ENCODE peak calls at places on chromosomes 6 and 20, in six cellular contexts. R, B, C, M, D and V are unnamed samples.

GRCh38 chr6:106125925-106126435 is 39.8 kb downstream of the PRDM1 start:
- DNase-seq in R (no peak), B (no peak), C (no peak), M (no peak), D (no peak), V (no peak)

GRCh38 chr6:139475231-139475630 is 100.8 kb upstream of the CITED2 start:
- DNase-seq in R (no peak), B (no peak), C (no peak), M (no peak), D (no peak), V (no peak)

GRCh38 chr6:146546440-146546839 is 2.8 kb downstream of the RAB32 start:
- DNase-seq in R (no peak), B (peak; percentile 76), C (peak; percentile 94), M (no peak), D (no peak), V (no peak)

GRCh38 chr6:32851025-32851424 is 2.5 kb downstream of the TAP1 start:
- DNase-seq in R (no peak), B (no peak), C (no peak), M (no peak), D (no peak), V (no peak)

GRCh38 chr6:43627008-43627825 is 1.8 kb downstream of the GTPBP2 start:
- DNase-seq in R (no peak), B (peak; percentile 82), C (peak; percentile 99), M (peak; percentile 34), D (no peak), V (no peak)

GRCh38 chr6:30321692-30322388 is 4.9 kb upstream of the TRIM39 start:
- DNase-seq in R (no peak), B (no peak), C (peak; percentile 29), M (no peak), D (no peak), V (no peak)

GRCh38 chr6:44653761-44654218 is 266.3 kb downstream of the CDC5L start:
- DNase-seq in R (no peak), B (peak; percentile 79), C (peak; percentile 31), M (no peak), D (no peak), V (peak; percentile 51)

GRCh38 chr20:6766433-6766832 is 1.1 kb upstream of the BMP2 start:
- DNase-seq in R (no peak), B (no peak), C (no peak), M (no peak), D (no peak), V (no peak)

GRCh38 chr6:36139431-36139830 is 9.1 kb downstream of the MAPK13 start:
- DNase-seq in R (no peak), B (no peak), C (no peak), M (peak; percentile 56), D (no peak), V (peak; percentile 43)

GRCh38 chr6:24936641-24937317 is 1.0 kb upstream of the RIPOR2 start:
- DNase-seq in R (no peak), B (no peak), C (peak; percentile 58), M (peak; percentile 66), D (peak; percentile 72), V (no peak)

GRCh38 chr20:17646901-17647301 is 35.1 kb downstream of the RRBP1 start:
- DNase-seq in R (no peak), B (no peak), C (no peak), M (peak; percentile 10), D (no peak), V (no peak)

GRCh38 chr6:97726378-97726777 is 443.4 kb upstream of the MMS22L start:
- DNase-seq in R (no peak), B (no peak), C (no peak), M (no peak), D (no peak), V (no peak)

GRCh38 chr6:135012764-135013163 is 41.9 kb downstream of the HBS1L start:
- DNase-seq in R (no peak), B (no peak), C (peak; percentile 84), M (no peak), D (no peak), V (no peak)

GRCh38 chr6:41049955-41050354 is 3.0 kb upstream of the APOBEC2 start:
- DNase-seq in R (no peak), B (no peak), C (no peak), M (no peak), D (no peak), V (no peak)

GRCh38 chr6:4776967-4777925 is 1.0 kb downstream of the CDYL start:
- DNase-seq in R (peak; percentile 19), B (peak; percentile 31), C (peak; percentile 39), M (peak; percentile 79), D (peak; percentile 72), V (no peak)

GRCh38 chr6:34074064-34074739 is 71.7 kb downstream of the GRM4 start:
- DNase-seq in R (no peak), B (no peak), C (no peak), M (no peak), D (no peak), V (no peak)

GRCh38 chr20:39661833-39662232 is 699.7 kb downstream of the DHX35 start:
- DNase-seq in R (no peak), B (no peak), C (no peak), M (no peak), D (no peak), V (no peak)

GRCh38 chr6:161232001-161232400 is 41.9 kb downstream of the AGPAT4 start:
- DNase-seq in R (no peak), B (no peak), C (no peak), M (no peak), D (no peak), V (no peak)

GRCh38 chr20:21388566-21388965 is 8.8 kb downstream of the NKX2-4 start:
- DNase-seq in R (no peak), B (no peak), C (no peak), M (no peak), D (no peak), V (no peak)

GRCh38 chr20:32556312-32557184 is 28.6 kb downstream of the NOL4L start:
- DNase-seq in R (no peak), B (no peak), C (no peak), M (no peak), D (no peak), V (no peak)

GRCh38 chr6:121498481-121499276 is 63.2 kb downstream of the GJA1 start:
- DNase-seq in R (no peak), B (peak; percentile 70), C (no peak), M (no peak), D (no peak), V (no peak)

GRCh38 chr20:50996901-50997830 is 25.7 kb downstream of the KCNG1 start:
- DNase-seq in R (no peak), B (no peak), C (peak; percentile 75), M (no peak), D (no peak), V (no peak)

GRCh38 chr20:1304711-1305515 is 24.0 kb downstream of the SDCBP2 start:
- DNase-seq in R (no peak), B (no peak), C (no peak), M (no peak), D (no peak), V (peak; percentile 26)

GRCh38 chr6:12356983-12357972 is 67.1 kb downstream of the EDN1 start:
- DNase-seq in R (no peak), B (no peak), C (no peak), M (peak; percentile 53), D (peak; percentile 56), V (no peak)

GRCh38 chr6:36917541-36918193 is 31.9 kb downstream of the C6orf89 start:
- DNase-seq in R (no peak), B (no peak), C (peak; percentile 80), M (no peak), D (no peak), V (no peak)

GRCh38 chr6:145704153-145704781 is 31.1 kb downstream of the EPM2A start:
- DNase-seq in R (no peak), B (no peak), C (peak; percentile 38), M (peak; percentile 29), D (peak; percentile 5), V (no peak)

GRCh38 chr6:119273287-119273686 is 76.3 kb downstream of the MAN1A1 start:
- DNase-seq in R (no peak), B (no peak), C (no peak), M (no peak), D (no peak), V (no peak)

GRCh38 chr6:42403415-42403814 is 48.3 kb downstream of the TRERF1 start:
- DNase-seq in R (no peak), B (no peak), C (peak; percentile 40), M (no peak), D (no peak), V (no peak)

GRCh38 chr6:128601060-128601459 is 80.7 kb upstream of the PTPRK start:
- DNase-seq in R (no peak), B (peak; percentile 19), C (peak; percentile 49), M (no peak), D (no peak), V (no peak)

GRCh38 chr6:84728602-84729001 is 35.8 kb downstream of the TBX18 start:
- DNase-seq in R (no peak), B (no peak), C (peak; percentile 11), M (peak; percentile 27), D (no peak), V (no peak)

GRCh38 chr20:39893013-39893685 is 795.9 kb downstream of the MAFB start:
- DNase-seq in R (no peak), B (peak; percentile 23), C (peak; percentile 91), M (no peak), D (no peak), V (no peak)

GRCh38 chr20:3696200-3696599 is 14.4 kb upstream of the ADAM33 start:
- DNase-seq in R (no peak), B (no peak), C (no peak), M (peak; percentile 67), D (no peak), V (no peak)

GRCh38 chr20:347640-348484 is 951 bp downstream of the NRSN2 start:
- DNase-seq in R (peak; percentile 61), B (peak; percentile 80), C (peak; percentile 90), M (peak; percentile 82), D (peak; percentile 98), V (peak; percentile 97)

GRCh38 chr6:116615937-116616756 is at the start of gene RSPH4A:
- DNase-seq in R (peak; percentile 56), B (peak; percentile 93), C (peak; percentile 94), M (no peak), D (peak; percentile 80), V (peak; percentile 85)

GRCh38 chr6:147806697-147807096 is 298.2 kb downstream of the SAMD5 start:
- DNase-seq in R (no peak), B (no peak), C (no peak), M (peak; percentile 22), D (no peak), V (no peak)

GRCh38 chr20:8150591-8150990 is 18.5 kb downstream of the PLCB1 start:
- DNase-seq in R (no peak), B (no peak), C (no peak), M (no peak), D (no peak), V (no peak)

GRCh38 chr6:148240866-148241477 is 101.7 kb upstream of the SASH1 start:
- DNase-seq in R (no peak), B (no peak), C (peak; percentile 25), M (no peak), D (no peak), V (no peak)